ENCODE peak calls at places on chromosomes 5 and 9, in ten cellular contexts. G, H, K, B, M, N, U, A, R and J are unnamed samples.
A peak's percentile ranks its signal among the peaks of the same experiment; 100 is the strongest.

GRCh38 chr9:114774504-114774903 is 31.3 kb downstream of the TNFSF15 start:
- DNase-seq in G (peak; percentile 49), H (no peak), K (no peak), B (no peak), M (no peak), N (no peak), U (no peak), A (no peak), R (no peak), J (no peak)

GRCh38 chr5:56026863-56027300 is 32.1 kb upstream of the IL6ST start:
- DNase-seq in G (no peak), H (no peak), K (peak; percentile 84), B (no peak), M (no peak), N (no peak), U (peak; percentile 56), A (no peak), R (no peak), J (peak; percentile 89)

GRCh38 chr9:135898634-135899407 is 8.5 kb downstream of the CAMSAP1 start:
- DNase-seq in G (no peak), H (no peak), K (peak; percentile 79), B (no peak), M (no peak), N (no peak), U (peak; percentile 53), A (no peak), R (no peak), J (no peak)

GRCh38 chr5:88662801-88663360 is 220.1 kb downstream of the MEF2C start:
- DNase-seq in G (no peak), H (no peak), K (no peak), B (no peak), M (no peak), N (no peak), U (no peak), A (no peak), R (no peak), J (no peak)

GRCh38 chr5:5063533-5063953 is 76.6 kb upstream of the ADAMTS16 start:
- DNase-seq in G (no peak), H (peak; percentile 30), K (no peak), B (no peak), M (no peak), N (no peak), U (no peak), A (no peak), R (no peak), J (no peak)

GRCh38 chr5:179260324-179261070 is 84.8 kb downstream of the ADAMTS2 start:
- DNase-seq in G (no peak), H (peak; percentile 8), K (no peak), B (peak; percentile 12), M (no peak), N (no peak), U (no peak), A (no peak), R (no peak), J (no peak)

GRCh38 chr5:98568336-98568735 is 205.1 kb upstream of the RGMB start:
- DNase-seq in G (no peak), H (no peak), K (no peak), B (no peak), M (no peak), N (no peak), U (no peak), A (no peak), R (no peak), J (no peak)

GRCh38 chr5:1441166-1441865 is 3.9 kb downstream of the SLC6A3 start:
- DNase-seq in G (no peak), H (no peak), K (no peak), B (no peak), M (no peak), N (no peak), U (no peak), A (no peak), R (no peak), J (no peak)

GRCh38 chr9:127828262-127829031 is 25.8 kb downstream of the FPGS start:
- DNase-seq in G (no peak), H (peak; percentile 98), K (peak; percentile 29), B (peak; percentile 45), M (no peak), N (no peak), U (no peak), A (peak; percentile 41), R (peak; percentile 6), J (no peak)

GRCh38 chr5:146151970-146152369 is 30.5 kb downstream of the LARS1 start:
- DNase-seq in G (no peak), H (no peak), K (no peak), B (no peak), M (no peak), N (no peak), U (no peak), A (no peak), R (no peak), J (no peak)